ENCODE peak calls at places on chromosomes 2 and 18, in ten cellular contexts. E is neuronal stem cell; A is AG04450; I is DND-41; X is spleen; R is cardiac muscle cell; W is A673; O is psoas muscle; S is effector memory CD4-positive, alpha-beta T cell; N is hepatocyte. B is an unnamed sample. For H3K9me3, the result is how much of the 10 kb centered on the place peaks cover.

GRCh38 chr18:58676270-58676669 is 5.0 kb downstream of the MALT1 start:
- DNase-seq in E (no peak), A (no peak), I (no peak), X (no peak), R (no peak), W (no peak), O (no peak), S (no peak), N (no peak), B (no peak)

GRCh38 chr2:167964650-167965404 is 282.6 kb downstream of the STK39 start:
- DNase-seq in E (no peak), A (no peak), I (no peak), X (no peak), R (peak), W (peak), O (no peak), S (no peak), N (no peak), B (no peak)

GRCh38 chr2:72138011-72138881 is 9.4 kb downstream of the CYP26B1 start:
- DNase-seq in E (no peak), A (no peak), I (no peak), X (peak), R (no peak), W (no peak), O (no peak), S (no peak), N (no peak), B (peak)

GRCh38 chr18:56240405-56240804 is 398.0 kb downstream of the TXNL1 start:
- DNase-seq in E (no peak), A (peak), I (no peak), X (no peak), R (no peak), W (no peak), O (no peak), S (no peak), N (no peak), B (no peak)

GRCh38 chr2:176500921-176501320 is 231.7 kb downstream of the MTX2 start:
- DNase-seq in E (no peak), A (no peak), I (no peak), X (no peak), R (no peak), W (no peak), O (no peak), S (no peak), N (no peak), B (no peak)

GRCh38 chr2:150710041-150710440 is 222.6 kb upstream of the RND3 start:
- DNase-seq in E (no peak), A (no peak), I (no peak), X (no peak), R (no peak), W (no peak), O (no peak), S (no peak), N (no peak), B (no peak)

GRCh38 chr2:15691586-15692310 is 100.1 kb downstream of the DDX1 start:
- DNase-seq in E (no peak), A (no peak), I (no peak), X (no peak), R (no peak), W (no peak), O (no peak), S (no peak), N (no peak), B (no peak)

GRCh38 chr2:198328454-198328853 is 524.1 kb downstream of the PLCL1 start:
- DNase-seq in E (no peak), A (no peak), I (no peak), X (no peak), R (no peak), W (no peak), O (no peak), S (no peak), N (no peak), B (no peak)

GRCh38 chr18:421236-422155 is 79.0 kb downstream of the COLEC12 start:
- DNase-seq in E (no peak), A (no peak), I (no peak), X (no peak), R (no peak), W (no peak), O (no peak), S (no peak), N (no peak), B (no peak)

GRCh38 chr2:146806295-146807005 is 1038.4 kb upstream of the ACVR2A start:
- DNase-seq in E (no peak), A (no peak), I (no peak), X (no peak), R (no peak), W (no peak), O (no peak), S (no peak), N (no peak), B (no peak)

GRCh38 chr2:168722592-168722991 is 79.8 kb upstream of the NOSTRIN start:
- DNase-seq in E (no peak), A (no peak), I (no peak), X (no peak), R (no peak), W (no peak), O (no peak), S (no peak), N (no peak), B (no peak)

GRCh38 chr2:7693246-7694065 is 776.2 kb downstream of the RNF144A start:
- DNase-seq in E (no peak), A (no peak), I (no peak), X (no peak), R (no peak), W (no peak), O (no peak), S (no peak), N (no peak), B (no peak)

GRCh38 chr2:11404381-11405073 is 60.1 kb upstream of the ROCK2 start:
- DNase-seq in E (no peak), A (no peak), I (no peak), X (no peak), R (no peak), W (no peak), O (no peak), S (no peak), N (no peak), B (no peak)

GRCh38 chr18:74506405-74507119 is 10.4 kb downstream of the CNDP2 start:
- DNase-seq in E (no peak), A (peak), I (no peak), X (no peak), R (no peak), W (no peak), O (no peak), S (no peak), N (peak), B (no peak)

GRCh38 chr2:74501335-74502071 is 2.1 kb upstream of the LBX2 start:
- DNase-seq in E (no peak), A (no peak), I (no peak), X (peak), R (no peak), W (no peak), O (no peak), S (no peak), N (no peak), B (no peak)

GRCh38 chr2:63003349-63003748 is 47.3 kb upstream of the OTX1 start:
- DNase-seq in E (no peak), A (no peak), I (no peak), X (no peak), R (no peak), W (peak), O (no peak), S (no peak), N (no peak), B (no peak)

GRCh38 chr2:112173646-112174319 is 35.6 kb downstream of the FBLN7 start:
- DNase-seq in E (no peak), A (no peak), I (no peak), X (no peak), R (no peak), W (peak), O (no peak), S (no peak), N (no peak), B (no peak)

GRCh38 chr2:226050822-226051221 is 651.3 kb downstream of the NYAP2 start:
- DNase-seq in E (no peak), A (no peak), I (no peak), X (no peak), R (no peak), W (no peak), O (no peak), S (no peak), N (no peak), B (no peak)

GRCh38 chr18:69686861-69687260 is 260.8 kb downstream of the CD226 start:
- DNase-seq in E (no peak), A (no peak), I (no peak), X (no peak), R (no peak), W (no peak), O (no peak), S (no peak), N (no peak), B (no peak)

GRCh38 chr2:529425-529824 is 147.8 kb downstream of the TMEM18 start:
- DNase-seq in E (no peak), A (no peak), I (peak), X (no peak), R (peak), W (peak), O (no peak), S (no peak), N (peak), B (no peak)

GRCh38 chr2:57549642-57550102 is 496.9 kb upstream of the VRK2 start:
- DNase-seq in E (no peak), A (no peak), I (no peak), X (no peak), R (peak), W (peak), O (no peak), S (no peak), N (peak), B (no peak)

GRCh38 chr2:122519366-122519765 is 763.9 kb downstream of the TSN start:
- DNase-seq in E (no peak), A (no peak), I (no peak), X (no peak), R (no peak), W (no peak), O (no peak), S (no peak), N (no peak), B (no peak)

GRCh38 chr18:11027862-11028261 is 121.5 kb downstream of the PIEZO2 start:
- DNase-seq in E (no peak), A (no peak), I (no peak), X (no peak), R (no peak), W (no peak), O (no peak), S (no peak), N (no peak), B (no peak)

GRCh38 chr2:64085936-64086335 is 58.3 kb downstream of the PELI1 start:
- DNase-seq in E (no peak), A (no peak), I (no peak), X (no peak), R (no peak), W (no peak), O (no peak), S (no peak), N (no peak), B (no peak)
- H3K4me3 ChIP-seq in E (no peak), A (no peak), I (no peak), X (no peak), R (no peak), W (no peak), O (no peak), S (no peak), N (no peak), B (no peak)

GRCh38 chr2:128458438-128458837 is 139.8 kb upstream of the HS6ST1 start:
- DNase-seq in E (no peak), A (no peak), I (no peak), X (no peak), R (no peak), W (no peak), O (no peak), S (no peak), N (no peak), B (no peak)
- H3K9me3 ChIP-seq in E (under half), A (under half), I (under half), X (under half), R (under half), W (under half), O (under half), S (under half), N (under half), B (under half)

GRCh38 chr18:54327818-54328217 is 29.8 kb downstream of the STARD6 start:
- DNase-seq in E (no peak), A (no peak), I (no peak), X (no peak), R (no peak), W (peak), O (no peak), S (no peak), N (no peak), B (no peak)
- H3K4me3 ChIP-seq in E (no peak), A (no peak), I (no peak), X (no peak), R (no peak), W (no peak), O (no peak), S (no peak), N (no peak), B (no peak)

GRCh38 chr2:153584244-153584643 is 105.7 kb upstream of the RPRM start:
- DNase-seq in E (no peak), A (no peak), I (no peak), X (no peak), R (no peak), W (no peak), O (no peak), S (no peak), N (no peak), B (no peak)

GRCh38 chr2:153589586-153589985 is 111.0 kb upstream of the RPRM start:
- DNase-seq in E (no peak), A (no peak), I (no peak), X (no peak), R (no peak), W (no peak), O (no peak), S (no peak), N (no peak), B (no peak)

DNA sequence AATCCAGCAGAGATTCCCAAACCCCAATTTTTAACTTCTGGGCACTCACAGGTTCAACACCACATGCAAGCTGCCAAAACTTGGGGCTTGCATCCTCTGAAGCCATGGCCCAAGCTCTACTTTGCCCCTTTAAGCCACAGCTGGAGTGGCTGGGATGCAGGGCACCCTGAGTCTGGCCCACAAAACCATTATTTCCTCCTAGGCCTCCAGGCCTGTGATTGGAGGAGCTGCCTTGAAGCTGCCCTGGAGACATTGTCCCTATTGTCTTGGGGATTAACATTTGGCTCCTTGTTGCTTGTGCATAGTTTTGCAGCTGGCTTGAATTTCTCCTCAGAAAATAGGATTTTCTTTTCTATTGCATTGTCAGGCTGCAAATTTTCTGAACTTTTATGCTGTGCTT is 109.8 kb upstream of the RPRM start:
- DNase-seq in E (no peak), A (no peak), I (no peak), X (no peak), R (no peak), W (no peak), O (no peak), S (no peak), N (no peak), B (no peak)
- H3K9me3 ChIP-seq in E (under half), A (under half), I (under half), X (half or more), R (under half), W (under half), O (under half), S (under half), N (under half), B (under half)

DNA sequence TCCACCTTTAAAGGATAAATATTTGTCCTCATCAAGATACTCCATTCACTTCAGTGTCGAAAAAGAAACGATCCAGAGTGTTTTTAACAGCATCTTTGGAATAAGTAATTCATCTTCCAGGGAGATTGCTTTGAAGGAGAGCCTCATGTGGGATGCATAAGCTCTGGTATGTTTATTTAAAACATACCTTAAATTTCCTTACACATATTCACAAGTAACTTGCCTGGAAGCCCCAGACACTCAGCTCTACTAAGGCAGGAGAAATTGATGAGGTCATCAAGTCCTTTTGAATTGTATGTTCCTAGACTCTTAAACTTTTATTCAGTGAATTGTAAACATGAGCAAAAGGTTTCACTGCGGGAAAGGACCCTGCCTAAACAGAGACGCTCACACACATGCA is 103.0 kb downstream of the CDK15 start:
- DNase-seq in E (no peak), A (peak), I (no peak), X (no peak), R (no peak), W (no peak), O (no peak), S (no peak), N (no peak), B (no peak)
- H3K4me3 ChIP-seq in E (no peak), A (peak), I (peak), X (no peak), R (no peak), W (no peak), O (no peak), S (no peak), N (no peak), B (no peak)

DNA sequence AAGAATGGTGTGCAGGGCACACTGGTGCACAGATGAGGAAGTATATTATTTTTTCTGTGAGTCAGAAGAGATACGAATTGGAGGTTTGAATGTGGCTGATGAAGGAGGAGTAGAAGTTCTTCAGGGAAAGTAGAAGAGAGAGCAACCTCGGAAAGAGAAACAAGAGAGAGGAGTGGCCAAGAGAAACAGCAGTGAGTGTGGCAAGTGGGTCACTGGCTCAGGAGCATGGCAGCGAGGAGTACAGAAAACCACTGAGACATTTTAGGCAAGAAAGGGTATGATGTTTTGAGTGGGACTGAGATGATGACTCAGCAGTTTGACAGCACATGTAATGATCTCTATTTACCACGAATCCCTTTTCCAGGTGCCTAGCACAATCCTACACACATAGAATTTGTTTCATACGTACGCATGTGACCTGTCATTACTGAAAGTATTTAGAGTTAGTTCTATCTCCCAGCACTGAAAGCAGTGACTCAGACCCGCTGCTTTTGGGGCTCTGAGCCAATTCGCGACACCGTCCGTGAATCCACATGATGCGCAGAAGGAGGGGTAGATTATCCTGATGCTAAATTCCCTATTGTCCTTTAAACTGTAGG is 915.4 kb downstream of the DCDC2C start:
- DNase-seq in E (no peak), A (no peak), I (no peak), X (no peak), R (no peak), W (peak), O (no peak), S (no peak), N (no peak), B (no peak)
- H3K9me3 ChIP-seq in E (under half), A (under half), I (under half), X (under half), R (under half), W (under half), O (under half), S (under half), N (under half), B (under half)

GRCh38 chr2:237552911-237553310 is 13.5 kb upstream of the PRLH start:
- DNase-seq in E (no peak), A (no peak), I (no peak), X (peak), R (no peak), W (peak), O (no peak), S (no peak), N (no peak), B (no peak)
- H3K4me3 ChIP-seq in E (no peak), A (no peak), I (no peak), X (no peak), R (no peak), W (no peak), O (no peak), S (no peak), N (no peak), B (no peak)

GRCh38 chr18:71707400-71707799 is 836.7 kb downstream of the CBLN2 start:
- DNase-seq in E (no peak), A (no peak), I (no peak), X (no peak), R (no peak), W (peak), O (no peak), S (no peak), N (no peak), B (no peak)

GRCh38 chr18:71707985-71708500 is 836.1 kb downstream of the CBLN2 start:
- DNase-seq in E (no peak), A (no peak), I (no peak), X (no peak), R (no peak), W (no peak), O (no peak), S (no peak), N (no peak), B (no peak)
- H3K9me3 ChIP-seq in E (under half), A (under half), I (under half), X (under half), R (under half), W (under half), O (under half), S (under half), N (under half), B (under half)

DNA sequence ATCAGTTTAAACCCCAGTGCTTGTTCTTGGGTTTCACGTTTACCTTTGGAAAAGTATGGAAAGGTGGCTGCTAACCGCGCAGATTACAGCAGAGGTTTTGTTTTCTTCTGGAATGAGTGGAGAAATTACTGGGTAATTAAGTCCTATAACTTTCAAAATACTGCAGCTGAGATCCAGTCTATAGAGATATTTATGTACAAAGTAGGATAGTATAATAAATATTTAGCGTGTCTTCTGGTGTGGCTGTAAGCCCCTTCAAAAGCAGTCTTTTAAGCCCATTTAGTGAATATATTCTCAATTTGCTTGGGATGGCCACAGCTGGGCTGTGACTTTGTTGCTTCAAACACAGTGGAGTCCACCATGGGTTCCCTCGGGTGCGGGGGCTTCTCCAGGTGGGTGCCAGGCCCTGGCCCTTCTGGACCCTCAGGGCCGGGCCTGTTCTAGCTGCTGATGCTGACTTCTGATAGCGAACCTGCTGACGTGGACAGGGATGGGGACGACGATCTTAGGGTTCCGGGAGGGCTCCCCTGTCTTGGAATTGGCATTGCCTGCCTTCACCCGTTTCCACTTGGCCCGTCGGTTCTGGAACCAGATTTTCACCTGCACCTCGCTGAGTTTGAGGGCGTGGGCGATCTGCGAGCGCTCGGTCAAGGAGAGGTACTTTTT is 2.6 kb downstream of the GBX2 start:
- DNase-seq in E (no peak), A (no peak), I (no peak), X (no peak), R (no peak), W (no peak), O (no peak), S (no peak), N (no peak), B (no peak)
- H3K4me3 ChIP-seq in E (peak), A (no peak), I (no peak), X (peak), R (no peak), W (no peak), O (no peak), S (no peak), N (no peak), B (peak)

GRCh38 chr18:79890638-79891037 is 60.8 kb downstream of the SLC66A2 start:
- DNase-seq in E (no peak), A (no peak), I (no peak), X (no peak), R (no peak), W (no peak), O (no peak), S (no peak), N (no peak), B (no peak)
- H3K9me3 ChIP-seq in E (under half), A (under half), I (under half), X (half or more), R (under half), W (half or more), O (under half), S (under half), N (under half), B (under half)

B was measured in heart left ventricle.